ENCODE peak calls at places on chromosomes 5 and 9, in four cellular contexts. M is RWPE1, E is coronary artery, H is tibial nerve. F is an unnamed sample.

GRCh38 chr5:9297171-9297570 is 248.7 kb downstream of the SEMA5A start:
- DNase-seq in E (no peak), M (no peak), H (no peak), F (no peak)

GRCh38 chr9:113863345-113863744 is 12.8 kb upstream of the ZNF618 start:
- DNase-seq in H (no peak), E (no peak), M (no peak), F (no peak)

GRCh38 chr9:89877051-89878002 is 272.5 kb downstream of the GADD45G start:
- DNase-seq in M (no peak), H (no peak), E (peak; percentile 47), F (no peak)

GRCh38 chr9:118595719-118596305 is 773.4 kb downstream of the BRINP1 start:
- DNase-seq in H (no peak), M (peak; percentile 45), E (no peak), F (peak; percentile 9)

GRCh38 chr5:14397717-14398116 is 183.9 kb upstream of the OTULINL start:
- DNase-seq in E (no peak), M (no peak), H (no peak), F (no peak)

GRCh38 chr5:67935908-67936573 is 279.5 kb upstream of the PIK3R1 start:
- DNase-seq in E (no peak), H (no peak), M (no peak), F (no peak)

GRCh38 chr5:79130781-79131180 is 19.2 kb downstream of the BHMT start:
- DNase-seq in E (no peak), M (no peak), H (no peak), F (no peak)

GRCh38 chr5:80139573-80139972 is 104.4 kb downstream of the THBS4 start:
- DNase-seq in M (no peak), H (no peak), E (no peak), F (no peak)

GRCh38 chr5:93676707-93677106 is 64.7 kb downstream of the POU5F2 start:
- DNase-seq in E (no peak), H (no peak), M (no peak), F (no peak)

GRCh38 chr5:63154480-63155309 is 576.1 kb downstream of the LRRC70 start:
- DNase-seq in E (no peak), H (no peak), M (no peak), F (no peak)

GRCh38 chr5:124310453-124310852 is 436.0 kb downstream of the ZNF608 start:
- DNase-seq in M (no peak), E (no peak), H (no peak), F (no peak)

GRCh38 chr5:37926732-37927131 is 86.9 kb upstream of the GDNF start:
- DNase-seq in H (no peak), M (peak; percentile 57), E (no peak), F (peak; percentile 49)
- TF ChIP-seq CTCF in H (no peak), M (no peak), E (no peak), F (peak; percentile 63)

DNA sequence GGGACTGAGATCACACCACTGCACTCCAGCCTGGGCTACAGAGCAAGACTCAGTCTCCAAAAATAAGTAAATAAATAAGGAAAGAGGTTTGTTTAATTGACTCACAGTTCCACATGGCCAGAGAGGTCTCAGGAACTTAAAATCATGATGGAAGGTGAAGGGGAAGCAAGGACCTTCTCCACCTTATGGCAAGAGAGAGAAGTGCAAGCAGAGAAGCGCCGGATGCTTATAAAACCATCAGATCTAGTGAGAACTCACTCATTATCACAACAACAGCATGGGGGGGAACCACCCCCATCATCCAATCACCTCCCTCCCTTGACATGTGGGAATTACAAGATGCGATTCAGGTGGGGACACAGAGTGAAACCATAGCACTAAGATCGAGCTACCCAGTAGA is 22.8 kb upstream of the RGMB start:
- DNase-seq in E (no peak), M (no peak), H (no peak), F (no peak)
- TF ChIP-seq CTCF in E (no peak), M (peak; percentile 41), H (no peak), F (peak; percentile 29)

GRCh38 chr5:134917070-134917831 is 12.3 kb downstream of the PCBD2 start:
- DNase-seq in E (no peak), H (no peak), M (peak; percentile 31), F (no peak)
- TF ChIP-seq CTCF in E (no peak), H (no peak), M (peak; percentile 64), F (peak; percentile 62)

GRCh38 chr5:36778336-36778735 is 98.2 kb upstream of the NIPBL start:
- DNase-seq in M (no peak), E (no peak), H (no peak), F (no peak)

GRCh38 chr5:36777105-36777757 is 99.3 kb upstream of the NIPBL start:
- DNase-seq in H (no peak), M (peak; percentile 18), E (no peak), F (no peak)
- TF ChIP-seq CTCF in H (peak; percentile 25), M (no peak), E (no peak), F (no peak)

F was measured in keratinocyte.